ENCODE peak calls at places on chromosomes 16 and 17, in seven cellular contexts. K, U, N, E, P, Q and I are unnamed samples.
A peak's percentile ranks its signal among the peaks of the same experiment; 100 is the strongest.

GRCh38 chr17:31394544-31394943 is 3.1 kb downstream of the RAB11FIP4 start:
- DNase-seq in K (no peak), U (no peak), N (peak; percentile 77), E (peak; percentile 42), P (peak; percentile 84), Q (no peak), I (peak; percentile 6)

GRCh38 chr17:61411114-61411943 is 11.7 kb downstream of the TBX2 start:
- DNase-seq in K (no peak), U (peak; percentile 10), N (no peak), E (no peak), P (peak; percentile 60), Q (no peak), I (peak; percentile 16)

GRCh38 chr16:88455610-88456355 is 2.7 kb downstream of the ZFPM1 start:
- DNase-seq in K (peak; percentile 61), U (peak; percentile 56), N (peak; percentile 85), E (no peak), P (no peak), Q (peak; percentile 73), I (no peak)

GRCh38 chr17:75518983-75519540 is 2.7 kb downstream of the TSEN54 start:
- DNase-seq in K (no peak), U (no peak), N (no peak), E (no peak), P (no peak), Q (no peak), I (no peak)

GRCh38 chr16:15404792-15405191 is 9.2 kb downstream of the MPV17L start:
- DNase-seq in K (no peak), U (no peak), N (no peak), E (no peak), P (no peak), Q (no peak), I (no peak)

GRCh38 chr17:78558181-78558850 is 18.9 kb downstream of the DNAH17 start:
- DNase-seq in K (no peak), U (no peak), N (peak; percentile 48), E (no peak), P (no peak), Q (no peak), I (no peak)

GRCh38 chr16:68367034-68367433 is 56.2 kb downstream of the PRMT7 start:
- DNase-seq in K (no peak), U (no peak), N (peak; percentile 74), E (no peak), P (no peak), Q (no peak), I (no peak)

GRCh38 chr17:39208893-39209292 is 8.8 kb downstream of the RPL19 start:
- DNase-seq in K (no peak), U (no peak), N (no peak), E (no peak), P (no peak), Q (no peak), I (no peak)

GRCh38 chr16:68086860-68087268 is 1.7 kb downstream of the NFATC3 start:
- DNase-seq in K (no peak), U (no peak), N (no peak), E (peak; percentile 16), P (no peak), Q (no peak), I (no peak)

GRCh38 chr16:89880477-89881367 is 7.3 kb downstream of the TCF25 start:
- DNase-seq in K (no peak), U (no peak), N (no peak), E (no peak), P (no peak), Q (no peak), I (no peak)

GRCh38 chr17:5516060-5516792 is 29.9 kb downstream of the MIS12 start:
- DNase-seq in K (no peak), U (no peak), N (no peak), E (peak; percentile 98), P (no peak), Q (no peak), I (no peak)

GRCh38 chr17:56373981-56374380 is 219.5 kb upstream of the NOG start:
- DNase-seq in K (no peak), U (no peak), N (no peak), E (no peak), P (no peak), Q (no peak), I (no peak)

GRCh38 chr17:81912441-81913309 is 1.5 kb upstream of the PCYT2 start:
- DNase-seq in K (no peak), U (no peak), N (no peak), E (no peak), P (no peak), Q (no peak), I (no peak)

GRCh38 chr17:72616457-72616856 is 476.0 kb downstream of the SLC39A11 start:
- DNase-seq in K (no peak), U (no peak), N (no peak), E (no peak), P (no peak), Q (no peak), I (no peak)

GRCh38 chr16:31695667-31696066 is 168.0 kb downstream of the AHSP start:
- DNase-seq in K (peak; percentile 25), U (no peak), N (peak; percentile 81), E (no peak), P (no peak), Q (peak; percentile 71), I (peak; percentile 64)

GRCh38 chr17:54948380-54948779 is 20.1 kb downstream of the COX11 start:
- DNase-seq in K (no peak), U (no peak), N (no peak), E (peak; percentile 98), P (no peak), Q (no peak), I (no peak)